ENCODE peak calls at places on chromosomes 16 and 17, in nine cellular contexts. B, M, W, I, K, L, Q, X and Y are unnamed samples.
A peak's percentile ranks its signal among the peaks of the same experiment; 100 is the strongest.

GRCh38 chr16:51181495-51181795 is 30.4 kb upstream of the SALL1 start:
- DNase-seq in B (peak; percentile 19), M (peak; percentile 73), W (peak; percentile 38), I (no peak), K (no peak), L (no peak), Q (peak; percentile 41), X (no peak), Y (peak; percentile 94)

GRCh38 chr16:29025218-29025617 is 40.4 kb downstream of the LAT start:
- DNase-seq in B (no peak), M (no peak), W (no peak), I (no peak), K (no peak), L (no peak), Q (peak; percentile 87), X (no peak), Y (no peak)

GRCh38 chr16:57764341-57765159 is 29.0 kb downstream of the KATNB1 start:
- DNase-seq in B (peak; percentile 90), M (peak; percentile 96), W (peak; percentile 73), I (peak; percentile 90), K (peak; percentile 13), L (peak; percentile 99), Q (peak; percentile 60), X (peak; percentile 82), Y (peak; percentile 57)

GRCh38 chr16:91484-91883 is 13.5 kb downstream of the MPG start:
- DNase-seq in B (no peak), M (no peak), W (no peak), I (no peak), K (no peak), L (no peak), Q (no peak), X (no peak), Y (no peak)

GRCh38 chr16:50634947-50635346 is 46.2 kb downstream of the SNX20 start:
- DNase-seq in B (no peak), M (no peak), W (no peak), I (no peak), K (no peak), L (no peak), Q (no peak), X (no peak), Y (no peak)

GRCh38 chr17:70298929-70299529 is 129.7 kb downstream of the KCNJ2 start:
- DNase-seq in B (no peak), M (no peak), W (no peak), I (no peak), K (peak; percentile 40), L (no peak), Q (no peak), X (no peak), Y (no peak)

GRCh38 chr17:47305302-47305923 is 18.3 kb upstream of the EFCAB13 start:
- DNase-seq in B (peak; percentile 93), M (peak; percentile 59), W (peak; percentile 96), I (peak; percentile 90), K (no peak), L (no peak), Q (no peak), X (peak; percentile 100), Y (no peak)

GRCh38 chr17:5718751-5719150 is 134.4 kb upstream of the NLRP1 start:
- DNase-seq in B (no peak), M (no peak), W (no peak), I (no peak), K (no peak), L (no peak), Q (no peak), X (no peak), Y (no peak)

GRCh38 chr16:72401079-72401361 is 229.1 kb upstream of the PMFBP1 start:
- DNase-seq in B (no peak), M (no peak), W (no peak), I (no peak), K (no peak), L (no peak), Q (no peak), X (no peak), Y (no peak)

GRCh38 chr17:46928472-46929261 is 5.7 kb downstream of the GOSR2 start:
- DNase-seq in B (no peak), M (no peak), W (no peak), I (no peak), K (no peak), L (no peak), Q (no peak), X (no peak), Y (no peak)

GRCh38 chr17:72030067-72030899 is 90.5 kb upstream of the SOX9 start:
- DNase-seq in B (peak; percentile 61), M (peak; percentile 97), W (peak; percentile 59), I (peak; percentile 53), K (peak; percentile 16), L (no peak), Q (no peak), X (peak; percentile 63), Y (peak; percentile 74)

GRCh38 chr17:79847698-79848369 is 8.6 kb upstream of the CBX4 start:
- DNase-seq in B (no peak), M (no peak), W (no peak), I (no peak), K (no peak), L (no peak), Q (no peak), X (no peak), Y (no peak)

GRCh38 chr17:48908047-48908843 is at the start of gene UBE2Z:
- DNase-seq in B (peak; percentile 95), M (peak; percentile 100), W (peak; percentile 86), I (peak; percentile 95), K (peak; percentile 95), L (peak; percentile 97), Q (peak; percentile 94), X (peak; percentile 98), Y (peak; percentile 91)

GRCh38 chr17:35953720-35954119 is 10.2 kb upstream of the LYZL6 start:
- DNase-seq in B (no peak), M (peak; percentile 83), W (no peak), I (no peak), K (no peak), L (no peak), Q (no peak), X (no peak), Y (no peak)

GRCh38 chr16:15618392-15618791 is 24.6 kb downstream of the MARF1 start:
- DNase-seq in B (peak; percentile 81), M (no peak), W (peak; percentile 84), I (peak; percentile 5), K (no peak), L (no peak), Q (no peak), X (no peak), Y (no peak)

GRCh38 chr16:1154291-1154886 is 1.5 kb downstream of the CACNA1H start:
- DNase-seq in B (no peak), M (no peak), W (no peak), I (no peak), K (no peak), L (no peak), Q (no peak), X (no peak), Y (no peak)

GRCh38 chr17:15782809-15783208 is 50.7 kb downstream of the TBC1D26 start:
- DNase-seq in B (no peak), M (no peak), W (peak; percentile 27), I (no peak), K (no peak), L (no peak), Q (no peak), X (no peak), Y (no peak)

GRCh38 chr16:19521471-19522368 is at the start of gene GDE1:
- DNase-seq in B (peak; percentile 86), M (peak; percentile 99), W (peak; percentile 73), I (peak; percentile 85), K (peak; percentile 93), L (peak; percentile 96), Q (peak; percentile 95), X (peak; percentile 81), Y (peak; percentile 93)

GRCh38 chr17:18949566-18949965 is 2.4 kb upstream of the SLC5A10 start:
- DNase-seq in B (peak; percentile 17), M (no peak), W (no peak), I (no peak), K (no peak), L (no peak), Q (no peak), X (no peak), Y (no peak)

GRCh38 chr17:78105551-78105950 is 23.0 kb downstream of the TMC6 start:
- DNase-seq in B (peak; percentile 5), M (no peak), W (no peak), I (no peak), K (no peak), L (no peak), Q (no peak), X (no peak), Y (no peak)

GRCh38 chr16:57999366-57999970 is 1.0 kb downstream of the ZNF319 start:
- DNase-seq in B (peak; percentile 33), M (peak; percentile 67), W (peak; percentile 27), I (peak; percentile 56), K (peak; percentile 36), L (no peak), Q (peak; percentile 49), X (no peak), Y (no peak)

GRCh38 chr17:77140878-77141767 is at the start of gene SEC14L1:
- DNase-seq in B (no peak), M (peak; percentile 93), W (no peak), I (peak; percentile 35), K (peak; percentile 66), L (no peak), Q (peak; percentile 26), X (peak; percentile 66), Y (no peak)

GRCh38 chr17:29590979-29591736 is 1.7 kb upstream of the GIT1 start:
- DNase-seq in B (peak; percentile 45), M (no peak), W (peak; percentile 77), I (no peak), K (no peak), L (peak; percentile 74), Q (no peak), X (no peak), Y (no peak)

GRCh38 chr17:40106760-40107265 is 6.4 kb upstream of the NR1D1 start:
- DNase-seq in B (no peak), M (peak; percentile 66), W (no peak), I (no peak), K (no peak), L (no peak), Q (no peak), X (no peak), Y (no peak)
- H3K9ac ChIP-seq in B (peak overlapping the region; percentile 35), M (no peak overlapping the region), W (peak overlapping the region; percentile 13), I (no peak overlapping the region), K (no peak overlapping the region), L (no peak overlapping the region), Q (no peak overlapping the region), X (no peak overlapping the region), Y (no peak overlapping the region)

GRCh38 chr17:21352221-21352980 is 23.8 kb upstream of the KCNJ12 start:
- DNase-seq in B (no peak), M (peak; percentile 18), W (no peak), I (no peak), K (no peak), L (no peak), Q (no peak), X (no peak), Y (no peak)
- H3K4me3 ChIP-seq in B (no peak overlapping the region), M (no peak overlapping the region), W (no peak overlapping the region), I (no peak overlapping the region), K (no peak overlapping the region), L (no peak overlapping the region), Q (no peak overlapping the region), X (no peak overlapping the region), Y (no peak overlapping the region)

GRCh38 chr16:68373528-68374250 is 62.9 kb downstream of the PRMT7 start:
- DNase-seq in B (no peak), M (no peak), W (no peak), I (no peak), K (no peak), L (no peak), Q (no peak), X (no peak), Y (no peak)
- H3K9ac ChIP-seq in B (no peak overlapping the region), M (no peak overlapping the region), W (no peak overlapping the region), I (no peak overlapping the region), K (no peak overlapping the region), L (no peak overlapping the region), Q (peak overlapping the region; percentile 10), X (no peak overlapping the region), Y (no peak overlapping the region)

GRCh38 chr16:67191995-67192681 is at the start of gene E2F4:
- DNase-seq in B (peak; percentile 92), M (peak; percentile 96), W (peak; percentile 85), I (peak; percentile 87), K (peak; percentile 94), L (peak; percentile 91), Q (peak; percentile 89), X (peak; percentile 88), Y (peak; percentile 80)
- H3K4me3 ChIP-seq in B (peak within 1 kb of the TSS; percentile 95), M (peak within 1 kb of the TSS; percentile 99), W (peak within 1 kb of the TSS; percentile 89), I (peak within 1 kb of the TSS; percentile 89), K (peak within 1 kb of the TSS; percentile 99), L (peak within 1 kb of the TSS; percentile 83), Q (peak within 1 kb of the TSS; percentile 92), X (peak within 1 kb of the TSS; percentile 98), Y (peak within 1 kb of the TSS; percentile 100)